ENCODE peak calls at places on chromosomes 5 and 9, in six cellular contexts. One of them, this sample, is unnamed.

GRCh38 chr9:131851414-131851813 is 111.5 kb upstream of the RAPGEF1 start:
- DNase-seq in stimulated activated CD4-positive, alpha-beta T cell treated with anti-CD3 and anti-CD28 coated beads, TNF-alpha, amount 100 ng/mL, for 1 hour: no peak
- DNase-seq in left ventricle myocardium inferior: no peak
- DNase-seq in tibial nerve: no peak
- DNase-seq in activated CD4-positive, alpha-beta T cell treated with anti-CD3 and anti-CD28 coated beads, Interleukin-2, amount 50 U/mL, for 48 hours: no peak
- DNase-seq in A549: no peak
- DNase-seq in this sample: no peak

GRCh38 chr5:72817639-72818266 is 1.3 kb downstream of the TNPO1 start:
- DNase-seq in activated CD4-positive, alpha-beta T cell treated with anti-CD3 and anti-CD28 coated beads, Interleukin-2, amount 50 U/mL, for 48 hours: no peak
- DNase-seq in stimulated activated CD4-positive, alpha-beta T cell treated with anti-CD3 and anti-CD28 coated beads, TNF-alpha, amount 100 ng/mL, for 1 hour: no peak
- DNase-seq in tibial nerve: no peak
- DNase-seq in A549: no peak
- DNase-seq in left ventricle myocardium inferior: no peak
- DNase-seq in this sample: no peak

GRCh38 chr5:85663708-85664031 is 954.1 kb upstream of the COX7C start:
- DNase-seq in A549: no peak
- DNase-seq in left ventricle myocardium inferior: no peak
- DNase-seq in activated CD4-positive, alpha-beta T cell treated with anti-CD3 and anti-CD28 coated beads, Interleukin-2, amount 50 U/mL, for 48 hours: no peak
- DNase-seq in tibial nerve: no peak
- DNase-seq in stimulated activated CD4-positive, alpha-beta T cell treated with anti-CD3 and anti-CD28 coated beads, TNF-alpha, amount 100 ng/mL, for 1 hour: no peak
- DNase-seq in this sample: no peak

GRCh38 chr5:137672001-137672400 is 63.9 kb downstream of the KLHL3 start:
- DNase-seq in A549: no peak
- DNase-seq in activated CD4-positive, alpha-beta T cell treated with anti-CD3 and anti-CD28 coated beads, Interleukin-2, amount 50 U/mL, for 48 hours: no peak
- DNase-seq in tibial nerve: no peak
- DNase-seq in stimulated activated CD4-positive, alpha-beta T cell treated with anti-CD3 and anti-CD28 coated beads, TNF-alpha, amount 100 ng/mL, for 1 hour: no peak
- DNase-seq in left ventricle myocardium inferior: no peak
- DNase-seq in this sample: no peak

GRCh38 chr9:126375386-126375785 is 48.8 kb downstream of the MVB12B start:
- DNase-seq in stimulated activated CD4-positive, alpha-beta T cell treated with anti-CD3 and anti-CD28 coated beads, TNF-alpha, amount 100 ng/mL, for 1 hour: no peak
- DNase-seq in activated CD4-positive, alpha-beta T cell treated with anti-CD3 and anti-CD28 coated beads, Interleukin-2, amount 50 U/mL, for 48 hours: no peak
- DNase-seq in left ventricle myocardium inferior: no peak
- DNase-seq in A549: no peak
- DNase-seq in tibial nerve: no peak
- DNase-seq in this sample: no peak

GRCh38 chr5:91183743-91184142 is 199.4 kb downstream of the ARRDC3 start:
- DNase-seq in A549: no peak
- DNase-seq in left ventricle myocardium inferior: peak
- DNase-seq in tibial nerve: peak
- DNase-seq in activated CD4-positive, alpha-beta T cell treated with anti-CD3 and anti-CD28 coated beads, Interleukin-2, amount 50 U/mL, for 48 hours: no peak
- DNase-seq in stimulated activated CD4-positive, alpha-beta T cell treated with anti-CD3 and anti-CD28 coated beads, TNF-alpha, amount 100 ng/mL, for 1 hour: no peak
- DNase-seq in this sample: no peak

GRCh38 chr9:70614786-70615565 is 200.5 kb upstream of the KLF9 start:
- DNase-seq in stimulated activated CD4-positive, alpha-beta T cell treated with anti-CD3 and anti-CD28 coated beads, TNF-alpha, amount 100 ng/mL, for 1 hour: no peak
- DNase-seq in A549: no peak
- DNase-seq in left ventricle myocardium inferior: no peak
- DNase-seq in activated CD4-positive, alpha-beta T cell treated with anti-CD3 and anti-CD28 coated beads, Interleukin-2, amount 50 U/mL, for 48 hours: no peak
- DNase-seq in tibial nerve: no peak
- DNase-seq in this sample: no peak

GRCh38 chr9:89311346-89312153 is 555 bp downstream of the CKS2 start:
- DNase-seq in activated CD4-positive, alpha-beta T cell treated with anti-CD3 and anti-CD28 coated beads, Interleukin-2, amount 50 U/mL, for 48 hours: peak
- DNase-seq in tibial nerve: no peak
- DNase-seq in left ventricle myocardium inferior: peak
- DNase-seq in A549: no peak
- DNase-seq in stimulated activated CD4-positive, alpha-beta T cell treated with anti-CD3 and anti-CD28 coated beads, TNF-alpha, amount 100 ng/mL, for 1 hour: no peak
- DNase-seq in this sample: no peak

GRCh38 chr9:76699966-76700365 is 64.3 kb upstream of the PCA3 start:
- DNase-seq in tibial nerve: no peak
- DNase-seq in activated CD4-positive, alpha-beta T cell treated with anti-CD3 and anti-CD28 coated beads, Interleukin-2, amount 50 U/mL, for 48 hours: no peak
- DNase-seq in stimulated activated CD4-positive, alpha-beta T cell treated with anti-CD3 and anti-CD28 coated beads, TNF-alpha, amount 100 ng/mL, for 1 hour: no peak
- DNase-seq in A549: no peak
- DNase-seq in left ventricle myocardium inferior: no peak
- DNase-seq in this sample: no peak

GRCh38 chr5:172748341-172748843 is 22.6 kb downstream of the DUSP1 start:
- DNase-seq in tibial nerve: peak
- DNase-seq in A549: no peak
- DNase-seq in left ventricle myocardium inferior: peak
- DNase-seq in activated CD4-positive, alpha-beta T cell treated with anti-CD3 and anti-CD28 coated beads, Interleukin-2, amount 50 U/mL, for 48 hours: no peak
- DNase-seq in stimulated activated CD4-positive, alpha-beta T cell treated with anti-CD3 and anti-CD28 coated beads, TNF-alpha, amount 100 ng/mL, for 1 hour: no peak
- DNase-seq in this sample: no peak

GRCh38 chr9:35839926-35840325 is 10.9 kb downstream of the TMEM8B start:
- DNase-seq in tibial nerve: no peak
- DNase-seq in activated CD4-positive, alpha-beta T cell treated with anti-CD3 and anti-CD28 coated beads, Interleukin-2, amount 50 U/mL, for 48 hours: no peak
- DNase-seq in stimulated activated CD4-positive, alpha-beta T cell treated with anti-CD3 and anti-CD28 coated beads, TNF-alpha, amount 100 ng/mL, for 1 hour: no peak
- DNase-seq in A549: no peak
- DNase-seq in left ventricle myocardium inferior: no peak
- DNase-seq in this sample: no peak

GRCh38 chr5:20524956-20525529 is 537.0 kb upstream of the CDH18 start:
- DNase-seq in activated CD4-positive, alpha-beta T cell treated with anti-CD3 and anti-CD28 coated beads, Interleukin-2, amount 50 U/mL, for 48 hours: no peak
- DNase-seq in A549: no peak
- DNase-seq in tibial nerve: no peak
- DNase-seq in left ventricle myocardium inferior: no peak
- DNase-seq in stimulated activated CD4-positive, alpha-beta T cell treated with anti-CD3 and anti-CD28 coated beads, TNF-alpha, amount 100 ng/mL, for 1 hour: no peak
- DNase-seq in this sample: no peak

GRCh38 chr9:109115931-109116541 is 3.7 kb downstream of the TMEM245 start:
- DNase-seq in A549: no peak
- DNase-seq in left ventricle myocardium inferior: peak
- DNase-seq in activated CD4-positive, alpha-beta T cell treated with anti-CD3 and anti-CD28 coated beads, Interleukin-2, amount 50 U/mL, for 48 hours: no peak
- DNase-seq in stimulated activated CD4-positive, alpha-beta T cell treated with anti-CD3 and anti-CD28 coated beads, TNF-alpha, amount 100 ng/mL, for 1 hour: no peak
- DNase-seq in tibial nerve: no peak
- DNase-seq in this sample: no peak

GRCh38 chr9:98993570-98993945 is 49.9 kb downstream of the COL15A1 start:
- DNase-seq in stimulated activated CD4-positive, alpha-beta T cell treated with anti-CD3 and anti-CD28 coated beads, TNF-alpha, amount 100 ng/mL, for 1 hour: no peak
- DNase-seq in A549: peak
- DNase-seq in activated CD4-positive, alpha-beta T cell treated with anti-CD3 and anti-CD28 coated beads, Interleukin-2, amount 50 U/mL, for 48 hours: peak
- DNase-seq in left ventricle myocardium inferior: no peak
- DNase-seq in tibial nerve: no peak
- DNase-seq in this sample: no peak

GRCh38 chr5:127963931-127964330 is 119.6 kb upstream of the SLC12A2 start:
- DNase-seq in stimulated activated CD4-positive, alpha-beta T cell treated with anti-CD3 and anti-CD28 coated beads, TNF-alpha, amount 100 ng/mL, for 1 hour: no peak
- DNase-seq in left ventricle myocardium inferior: no peak
- DNase-seq in activated CD4-positive, alpha-beta T cell treated with anti-CD3 and anti-CD28 coated beads, Interleukin-2, amount 50 U/mL, for 48 hours: no peak
- DNase-seq in A549: no peak
- DNase-seq in tibial nerve: no peak
- DNase-seq in this sample: no peak

GRCh38 chr9:94269264-94269663 is 10.2 kb downstream of the ZNF169 start:
- DNase-seq in stimulated activated CD4-positive, alpha-beta T cell treated with anti-CD3 and anti-CD28 coated beads, TNF-alpha, amount 100 ng/mL, for 1 hour: no peak
- DNase-seq in A549: peak
- DNase-seq in tibial nerve: no peak
- DNase-seq in activated CD4-positive, alpha-beta T cell treated with anti-CD3 and anti-CD28 coated beads, Interleukin-2, amount 50 U/mL, for 48 hours: no peak
- DNase-seq in left ventricle myocardium inferior: no peak
- DNase-seq in this sample: no peak

GRCh38 chr9:135253305-135254004 is 166.0 kb downstream of the OLFM1 start:
- DNase-seq in stimulated activated CD4-positive, alpha-beta T cell treated with anti-CD3 and anti-CD28 coated beads, TNF-alpha, amount 100 ng/mL, for 1 hour: no peak
- DNase-seq in tibial nerve: no peak
- DNase-seq in left ventricle myocardium inferior: no peak
- DNase-seq in A549: no peak
- DNase-seq in activated CD4-positive, alpha-beta T cell treated with anti-CD3 and anti-CD28 coated beads, Interleukin-2, amount 50 U/mL, for 48 hours: no peak
- DNase-seq in this sample: no peak

GRCh38 chr5:66724740-66725139 is 128.5 kb downstream of the MAST4 start:
- DNase-seq in tibial nerve: no peak
- DNase-seq in activated CD4-positive, alpha-beta T cell treated with anti-CD3 and anti-CD28 coated beads, Interleukin-2, amount 50 U/mL, for 48 hours: no peak
- DNase-seq in stimulated activated CD4-positive, alpha-beta T cell treated with anti-CD3 and anti-CD28 coated beads, TNF-alpha, amount 100 ng/mL, for 1 hour: no peak
- DNase-seq in left ventricle myocardium inferior: no peak
- DNase-seq in A549: no peak
- DNase-seq in this sample: no peak

GRCh38 chr9:81382281-81382680 is 307.1 kb downstream of the TLE1 start:
- DNase-seq in tibial nerve: no peak
- DNase-seq in left ventricle myocardium inferior: no peak
- DNase-seq in stimulated activated CD4-positive, alpha-beta T cell treated with anti-CD3 and anti-CD28 coated beads, TNF-alpha, amount 100 ng/mL, for 1 hour: no peak
- DNase-seq in A549: peak
- DNase-seq in activated CD4-positive, alpha-beta T cell treated with anti-CD3 and anti-CD28 coated beads, Interleukin-2, amount 50 U/mL, for 48 hours: no peak
- DNase-seq in this sample: no peak

GRCh38 chr5:134455466-134455865 is 43.8 kb upstream of the CDKN2AIPNL start:
- DNase-seq in stimulated activated CD4-positive, alpha-beta T cell treated with anti-CD3 and anti-CD28 coated beads, TNF-alpha, amount 100 ng/mL, for 1 hour: no peak
- DNase-seq in left ventricle myocardium inferior: no peak
- DNase-seq in A549: no peak
- DNase-seq in activated CD4-positive, alpha-beta T cell treated with anti-CD3 and anti-CD28 coated beads, Interleukin-2, amount 50 U/mL, for 48 hours: no peak
- DNase-seq in tibial nerve: no peak
- DNase-seq in this sample: no peak